ENCODE peak calls at places on chromosome 11, in four cellular contexts. One of them, this sample, is unnamed.
A peak's percentile ranks its signal among the peaks of the same experiment; 100 is the strongest.

GRCh38 chr11:75633409-75634011 is 35.3 kb downstream of the MAP6 start:
- DNase-seq in stomach: no peak
- DNase-seq in epithelial cell of esophagus: no peak
- DNase-seq in thoracic aorta: no peak
- DNase-seq in this sample: no peak

GRCh38 chr11:12668166-12668565 is 6.1 kb upstream of the TEAD1 start:
- DNase-seq in thoracic aorta: no peak
- DNase-seq in epithelial cell of esophagus: no peak
- DNase-seq in stomach: no peak
- DNase-seq in this sample: no peak

GRCh38 chr11:66639066-66639813 is 737 bp downstream of the RBM4 start:
- DNase-seq in stomach: no peak
- DNase-seq in thoracic aorta: no peak
- DNase-seq in epithelial cell of esophagus: peak; percentile 26
- DNase-seq in this sample: no peak

GRCh38 chr11:110968348-110969062 is 256.3 kb upstream of the ARHGAP20 start:
- DNase-seq in stomach: no peak
- DNase-seq in epithelial cell of esophagus: no peak
- DNase-seq in thoracic aorta: no peak
- DNase-seq in this sample: no peak

GRCh38 chr11:130197386-130198035 is 37.9 kb downstream of the ST14 start:
- DNase-seq in epithelial cell of esophagus: peak; percentile 75
- DNase-seq in thoracic aorta: no peak
- DNase-seq in stomach: no peak
- DNase-seq in this sample: no peak

GRCh38 chr11:17777086-17777725 is 42.6 kb downstream of the KCNC1 start:
- DNase-seq in epithelial cell of esophagus: no peak
- DNase-seq in thoracic aorta: no peak
- DNase-seq in stomach: no peak
- DNase-seq in this sample: no peak

GRCh38 chr11:7899418-7899817 is 31.6 kb downstream of the OR10A6 start:
- DNase-seq in epithelial cell of esophagus: no peak
- DNase-seq in stomach: no peak
- DNase-seq in thoracic aorta: no peak
- DNase-seq in this sample: no peak

GRCh38 chr11:27456140-27456801 is 16.3 kb downstream of the LGR4 start:
- DNase-seq in epithelial cell of esophagus: peak; percentile 86
- DNase-seq in stomach: no peak
- DNase-seq in thoracic aorta: no peak
- DNase-seq in this sample: no peak

GRCh38 chr11:43687120-43687791 is 6.7 kb downstream of the HSD17B12 start:
- DNase-seq in stomach: peak; percentile 26
- DNase-seq in epithelial cell of esophagus: peak; percentile 80
- DNase-seq in thoracic aorta: peak; percentile 7
- DNase-seq in this sample: no peak

GRCh38 chr11:110710520-110711381 is 1.5 kb downstream of the ARHGAP20 start:
- DNase-seq in stomach: peak; percentile 51
- DNase-seq in epithelial cell of esophagus: peak; percentile 37
- DNase-seq in thoracic aorta: no peak
- DNase-seq in this sample: no peak

GRCh38 chr11:124920870-124921609 is 2.0 kb downstream of the HEPN1 start:
- DNase-seq in thoracic aorta: no peak
- DNase-seq in epithelial cell of esophagus: peak; percentile 41
- DNase-seq in stomach: peak; percentile 54
- DNase-seq in this sample: no peak

GRCh38 chr11:124919836-124920755 is 1.0 kb downstream of the HEPN1 start:
- DNase-seq in epithelial cell of esophagus: no peak
- DNase-seq in thoracic aorta: no peak
- DNase-seq in stomach: no peak
- DNase-seq in this sample: no peak

GRCh38 chr11:124918950-124919349 is at the start of gene HEPN1:
- DNase-seq in thoracic aorta: no peak
- DNase-seq in epithelial cell of esophagus: no peak
- DNase-seq in stomach: no peak
- DNase-seq in this sample: no peak

GRCh38 chr11:124922831-124923230 is 3.8 kb downstream of the HEPN1 start:
- DNase-seq in epithelial cell of esophagus: no peak
- DNase-seq in thoracic aorta: no peak
- DNase-seq in stomach: no peak
- DNase-seq in this sample: no peak

DNA sequence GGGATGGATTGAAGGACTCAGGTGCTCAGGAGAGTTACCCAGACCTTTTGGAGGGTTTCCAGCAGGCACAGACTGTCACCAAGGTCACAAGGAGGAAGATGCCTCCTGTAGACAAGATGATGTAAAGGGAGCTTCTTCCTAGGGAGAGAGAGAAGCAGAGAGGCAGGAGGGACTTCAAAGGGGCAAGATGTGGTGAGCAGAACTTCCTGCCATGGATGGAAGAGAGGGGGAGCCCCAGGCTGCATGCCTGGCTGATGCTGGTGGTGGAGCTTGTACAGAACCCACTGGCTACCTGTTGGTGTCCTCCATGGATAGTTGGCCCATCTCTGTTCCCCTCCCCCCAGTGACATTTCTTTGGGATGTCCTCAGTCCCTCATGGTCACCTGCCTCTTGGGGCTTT is 4.2 kb downstream of the HEPN1 start:
- DNase-seq in epithelial cell of esophagus: no peak
- DNase-seq in thoracic aorta: no peak
- DNase-seq in stomach: no peak
- DNase-seq in this sample: no peak
- H3K4me3 ChIP-seq in epithelial cell of esophagus: no peak overlapping the region
- H3K4me3 ChIP-seq in thoracic aorta: no peak overlapping the region
- H3K4me3 ChIP-seq in stomach: no peak overlapping the region
- H3K4me3 ChIP-seq in this sample: no peak overlapping the region

GRCh38 chr11:117204283-117205080 is 5.3 kb downstream of the TAGLN start:
- DNase-seq in stomach: no peak
- DNase-seq in epithelial cell of esophagus: no peak
- DNase-seq in thoracic aorta: no peak
- DNase-seq in this sample: no peak
- TF ChIP-seq CTCF in stomach: no peak
- TF ChIP-seq CTCF in epithelial cell of esophagus: no peak
- TF ChIP-seq CTCF in thoracic aorta: no peak
- TF ChIP-seq CTCF in this sample: no peak

GRCh38 chr11:76785513-76785912 is 2.4 kb downstream of the TSKU start:
- DNase-seq in epithelial cell of esophagus: no peak
- DNase-seq in thoracic aorta: no peak
- DNase-seq in stomach: no peak
- DNase-seq in this sample: no peak
- H3K4me3 ChIP-seq in epithelial cell of esophagus: no peak overlapping the region
- H3K4me3 ChIP-seq in thoracic aorta: peak overlapping the region; percentile 98
- H3K4me3 ChIP-seq in stomach: peak overlapping the region; percentile 80
- H3K4me3 ChIP-seq in this sample: peak overlapping the region; percentile 72

GRCh38 chr11:68549789-68550484 is 89.4 kb downstream of the PPP6R3 start:
- DNase-seq in epithelial cell of esophagus: no peak
- DNase-seq in thoracic aorta: no peak
- DNase-seq in stomach: no peak
- DNase-seq in this sample: peak; percentile 18

GRCh38 chr11:68551223-68551622 is 90.7 kb downstream of the PPP6R3 start:
- DNase-seq in thoracic aorta: no peak
- DNase-seq in stomach: no peak
- DNase-seq in epithelial cell of esophagus: no peak
- DNase-seq in this sample: no peak

GRCh38 chr11:68552542-68552941 is 92.0 kb downstream of the PPP6R3 start:
- DNase-seq in thoracic aorta: no peak
- DNase-seq in stomach: no peak
- DNase-seq in epithelial cell of esophagus: no peak
- DNase-seq in this sample: no peak

GRCh38 chr11:68551777-68552176 is 91.2 kb downstream of the PPP6R3 start:
- DNase-seq in stomach: no peak
- DNase-seq in epithelial cell of esophagus: no peak
- DNase-seq in thoracic aorta: no peak
- DNase-seq in this sample: no peak

GRCh38 chr11:68550485-68550817 is 89.9 kb downstream of the PPP6R3 start:
- DNase-seq in thoracic aorta: no peak
- DNase-seq in epithelial cell of esophagus: no peak
- DNase-seq in stomach: no peak
- DNase-seq in this sample: no peak
- TF ChIP-seq CTCF in thoracic aorta: no peak
- TF ChIP-seq CTCF in epithelial cell of esophagus: no peak
- TF ChIP-seq CTCF in stomach: no peak
- TF ChIP-seq CTCF in this sample: no peak

GRCh38 chr11:3737386-3737933 is 59.9 kb downstream of the NUP98 start:
- DNase-seq in epithelial cell of esophagus: no peak
- DNase-seq in thoracic aorta: no peak
- DNase-seq in stomach: no peak
- DNase-seq in this sample: no peak

GRCh38 chr11:3735827-3736226 is 61.5 kb downstream of the NUP98 start:
- DNase-seq in thoracic aorta: no peak
- DNase-seq in stomach: no peak
- DNase-seq in epithelial cell of esophagus: peak; percentile 26
- DNase-seq in this sample: no peak

GRCh38 chr11:3738723-3739122 is 58.6 kb downstream of the NUP98 start:
- DNase-seq in stomach: no peak
- DNase-seq in thoracic aorta: no peak
- DNase-seq in epithelial cell of esophagus: no peak
- DNase-seq in this sample: no peak

GRCh38 chr11:3736816-3737215 is 60.5 kb downstream of the NUP98 start:
- DNase-seq in thoracic aorta: no peak
- DNase-seq in epithelial cell of esophagus: no peak
- DNase-seq in stomach: no peak
- DNase-seq in this sample: no peak

DNA sequence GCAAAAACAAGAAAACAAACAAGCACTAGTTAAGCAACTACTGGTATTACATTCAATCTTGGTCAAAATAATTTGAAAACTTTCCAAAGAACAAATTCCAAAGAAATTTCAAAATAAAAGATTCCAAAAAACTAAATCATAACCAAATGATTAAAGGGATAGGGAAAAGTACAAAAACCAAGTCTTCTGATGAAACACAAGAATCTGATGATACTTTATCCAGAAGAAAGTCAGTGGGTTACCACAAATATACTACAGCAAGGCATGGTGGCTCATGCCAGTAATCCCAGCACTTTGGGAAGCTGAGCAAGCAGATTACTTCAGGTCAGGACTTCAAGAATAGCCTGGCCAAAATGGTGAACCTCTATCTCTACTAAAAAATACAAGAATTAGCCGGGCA is 59.1 kb downstream of the NUP98 start:
- DNase-seq in epithelial cell of esophagus: no peak
- DNase-seq in thoracic aorta: no peak
- DNase-seq in stomach: no peak
- DNase-seq in this sample: no peak
- H3K4me3 ChIP-seq in epithelial cell of esophagus: no peak overlapping the region
- H3K4me3 ChIP-seq in thoracic aorta: no peak overlapping the region
- H3K4me3 ChIP-seq in stomach: no peak overlapping the region
- H3K4me3 ChIP-seq in this sample: no peak overlapping the region

DNA sequence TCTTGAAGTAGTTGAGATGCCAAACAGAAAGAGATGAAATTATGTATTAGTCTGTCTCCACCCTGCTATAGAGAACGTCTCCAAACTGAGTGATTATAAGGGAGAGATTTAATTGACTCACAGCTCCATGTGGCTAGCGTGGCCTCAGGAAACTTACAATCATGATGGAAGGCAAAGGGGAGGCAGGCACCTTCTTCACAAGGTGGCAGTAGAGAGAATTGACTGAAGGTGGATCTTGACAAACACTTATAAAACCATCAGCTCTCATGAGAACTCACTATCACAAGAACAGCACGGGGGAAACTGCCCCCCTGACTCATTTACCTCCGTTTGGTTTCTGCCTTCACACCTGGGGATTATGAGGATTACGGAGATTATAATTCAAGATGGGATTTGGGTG is 794.0 kb downstream of the CNTN5 start:
- DNase-seq in stomach: no peak
- DNase-seq in thoracic aorta: no peak
- DNase-seq in epithelial cell of esophagus: no peak
- DNase-seq in this sample: no peak
- TF ChIP-seq CTCF in stomach: no peak
- TF ChIP-seq CTCF in thoracic aorta: no peak
- TF ChIP-seq CTCF in epithelial cell of esophagus: no peak
- TF ChIP-seq CTCF in this sample: no peak

GRCh38 chr11:112285918-112286317 is 25.3 kb upstream of the PLET1 start:
- DNase-seq in epithelial cell of esophagus: peak; percentile 18
- DNase-seq in stomach: no peak
- DNase-seq in thoracic aorta: no peak
- DNase-seq in this sample: no peak
- H3K4me3 ChIP-seq in epithelial cell of esophagus: no peak overlapping the region
- H3K4me3 ChIP-seq in stomach: no peak overlapping the region
- H3K4me3 ChIP-seq in thoracic aorta: no peak overlapping the region
- H3K4me3 ChIP-seq in this sample: no peak overlapping the region

GRCh38 chr11:131671320-131671719 is 300.9 kb downstream of the NTM start:
- DNase-seq in thoracic aorta: no peak
- DNase-seq in stomach: no peak
- DNase-seq in epithelial cell of esophagus: no peak
- DNase-seq in this sample: no peak

GRCh38 chr11:131674051-131674755 is 303.8 kb downstream of the NTM start:
- DNase-seq in epithelial cell of esophagus: peak; percentile 84
- DNase-seq in thoracic aorta: no peak
- DNase-seq in stomach: peak; percentile 71
- DNase-seq in this sample: peak; percentile 53

GRCh38 chr11:131670876-131671275 is 300.5 kb downstream of the NTM start:
- DNase-seq in thoracic aorta: no peak
- DNase-seq in epithelial cell of esophagus: no peak
- DNase-seq in stomach: no peak
- DNase-seq in this sample: no peak

GRCh38 chr11:131672191-131672590 is 301.8 kb downstream of the NTM start:
- DNase-seq in epithelial cell of esophagus: no peak
- DNase-seq in thoracic aorta: no peak
- DNase-seq in stomach: no peak
- DNase-seq in this sample: no peak

DNA sequence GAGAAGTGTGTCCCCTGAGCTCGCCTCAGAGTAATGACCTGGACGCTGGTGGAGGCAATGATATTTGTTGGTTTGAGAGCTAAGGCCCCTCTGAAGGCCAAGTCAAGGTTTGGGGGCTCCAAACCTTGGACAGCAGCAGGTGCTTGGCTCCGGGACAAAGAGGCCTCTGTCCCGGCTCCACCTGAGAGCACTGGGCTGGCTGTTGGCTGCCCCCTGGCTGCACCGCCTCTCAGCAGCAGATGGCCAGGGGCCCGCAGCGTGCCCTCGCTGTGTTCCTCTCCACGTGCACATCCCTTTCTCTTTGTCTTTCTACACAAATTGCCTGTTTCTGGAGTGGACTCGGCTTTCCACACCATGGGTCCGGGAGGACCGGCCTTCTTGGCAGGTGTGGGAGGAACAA is 301.3 kb downstream of the NTM start:
- DNase-seq in thoracic aorta: no peak
- DNase-seq in epithelial cell of esophagus: no peak
- DNase-seq in stomach: no peak
- DNase-seq in this sample: no peak
- TF ChIP-seq CTCF in thoracic aorta: no peak
- TF ChIP-seq CTCF in epithelial cell of esophagus: no peak
- TF ChIP-seq CTCF in stomach: no peak
- TF ChIP-seq CTCF in this sample: peak; percentile 46